ENCODE peak calls at places on chromosomes 5 and 9, in four cellular contexts. K is H9, G is H1, U is IMR-90. I is an unnamed sample. For H3K4me1, the result is how much of the 10 kb centered on the place peaks cover.

GRCh38 chr9:104850771-104851170 is 77.2 kb downstream of the ABCA1 start:
- DNase-seq in K (no peak), G (no peak), U (peak), I (no peak)

GRCh38 chr5:143376911-143377838 is 26.3 kb downstream of the NR3C1 start:
- DNase-seq in G (no peak), K (peak), U (peak), I (peak)

GRCh38 chr5:174531782-174532191 is 192.6 kb upstream of the MSX2 start:
- DNase-seq in K (no peak), U (no peak), G (no peak), I (no peak)

GRCh38 chr5:154274828-154275185 is 84.3 kb downstream of the GALNT10 start:
- DNase-seq in G (no peak), U (peak), K (no peak), I (no peak)

GRCh38 chr5:68154119-68154857 is 61.3 kb upstream of the PIK3R1 start:
- DNase-seq in U (no peak), G (no peak), K (no peak), I (no peak)

GRCh38 chr5:177496111-177497010 is 1.0 kb downstream of the PDLIM7 start:
- DNase-seq in U (peak), G (peak), K (peak), I (peak)

GRCh38 chr9:101485873-101486692 is 47.6 kb upstream of the RNF20 start:
- DNase-seq in U (peak), K (peak), G (peak), I (peak)

GRCh38 chr5:90477073-90477472 is 2.4 kb downstream of the POLR3G start:
- DNase-seq in K (peak), U (no peak), G (peak), I (peak)

GRCh38 chr9:101311759-101312420 is 72.9 kb downstream of the BAAT start:
- DNase-seq in U (peak), K (no peak), G (no peak), I (peak)

GRCh38 chr5:149775785-149776184 is 45.7 kb downstream of the PPARGC1B start:
- DNase-seq in K (no peak), G (no peak), U (no peak), I (peak)

GRCh38 chr5:178232124-178232919 is at the start of gene PHYKPL:
- DNase-seq in K (peak), G (peak), U (peak), I (peak)

GRCh38 chr9:124869986-124870560 is 8.1 kb downstream of the ARPC5L start:
- DNase-seq in U (peak), K (no peak), G (no peak), I (no peak)
- H3K56ac ChIP-seq in U (peak), K (no peak), G (no peak), I (peak)

DNA sequence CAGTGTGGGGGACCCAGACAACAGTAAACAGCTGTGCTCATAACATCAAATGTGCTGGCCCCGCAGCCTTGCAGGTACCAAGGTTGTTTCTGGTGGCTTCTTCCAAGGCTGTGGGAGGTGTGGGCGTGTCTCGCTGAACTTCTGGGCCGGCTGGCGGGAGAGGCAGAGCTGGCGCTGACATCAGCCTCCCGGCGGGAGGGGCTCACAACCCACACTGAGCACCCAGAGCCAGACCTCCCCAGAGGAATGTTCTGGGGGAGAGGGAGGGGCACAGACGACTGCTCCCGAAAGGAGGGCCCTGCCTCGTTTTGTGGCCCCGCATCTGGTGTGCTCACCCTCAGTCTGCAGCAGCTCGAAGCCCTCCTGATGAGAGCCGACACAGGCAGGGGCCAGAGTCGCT is 6.9 kb upstream of the SLC12A7 start:
- DNase-seq in G (no peak), K (no peak), U (no peak), I (peak)
- H3K4me1 ChIP-seq in G (under half), K (under half), U (under half), I (under half)

GRCh38 chr9:42378418-42378815 is 195.0 kb downstream of the SPATA31A6 start:
- DNase-seq in U (no peak), K (no peak), G (no peak), I (no peak)
- H4K5ac ChIP-seq in U (no peak), K (no peak), G (no peak), I (no peak)

GRCh38 chr9:109585841-109586240 is 87.7 kb upstream of the PTPN3 start:
- DNase-seq in G (no peak), U (no peak), K (no peak), I (no peak)
- H3K56ac ChIP-seq in G (no peak), U (no peak), K (no peak), I (no peak)

DNA sequence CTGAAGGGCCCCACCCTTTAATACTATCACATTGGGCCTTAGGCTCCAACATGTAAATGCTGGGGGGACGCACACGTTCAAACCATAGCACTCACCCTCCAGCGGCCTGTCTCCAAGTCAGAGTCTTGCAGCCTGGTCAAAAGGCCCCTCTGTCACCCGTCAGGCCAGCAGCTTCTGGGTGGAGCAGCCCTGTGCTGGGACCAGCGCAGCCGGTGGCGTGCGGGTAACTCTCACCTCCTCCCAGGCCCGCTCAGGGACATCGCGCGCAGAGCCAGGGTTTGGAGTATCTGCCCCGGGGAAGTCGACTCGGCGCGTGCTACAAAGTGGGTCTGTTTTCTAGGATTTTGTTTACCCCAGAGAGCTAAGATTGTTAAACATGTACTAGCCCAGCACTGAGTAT is 93.0 kb upstream of the COL5A1 start:
- DNase-seq in U (no peak), G (no peak), K (no peak), I (no peak)
- H3K4me1 ChIP-seq in U (under half), G (under half), K (under half), I (under half)

DNA sequence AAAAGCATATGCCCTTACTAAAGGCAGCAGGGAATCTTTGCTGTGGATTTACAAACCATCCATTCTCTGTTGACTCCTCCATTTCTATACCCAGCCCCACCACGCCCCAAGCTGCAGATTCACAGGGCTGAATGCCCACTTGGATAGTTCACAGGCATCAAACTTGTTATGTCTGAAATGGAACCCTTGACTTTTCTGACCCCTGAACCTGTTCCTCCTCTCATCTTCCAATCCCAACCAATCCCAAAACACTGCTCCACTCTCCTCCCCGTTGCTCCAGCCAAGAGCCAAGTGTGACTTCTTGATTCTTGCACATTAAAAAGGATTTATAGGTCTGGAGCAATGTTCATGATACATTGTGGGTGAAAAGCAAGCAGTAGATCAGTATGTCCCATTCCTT is 145.6 kb downstream of the DAB2IP start:
- DNase-seq in K (peak), G (no peak), U (no peak), I (no peak)
- H4K5ac ChIP-seq in K (no peak), G (no peak), U (no peak), I (no peak)

DNA sequence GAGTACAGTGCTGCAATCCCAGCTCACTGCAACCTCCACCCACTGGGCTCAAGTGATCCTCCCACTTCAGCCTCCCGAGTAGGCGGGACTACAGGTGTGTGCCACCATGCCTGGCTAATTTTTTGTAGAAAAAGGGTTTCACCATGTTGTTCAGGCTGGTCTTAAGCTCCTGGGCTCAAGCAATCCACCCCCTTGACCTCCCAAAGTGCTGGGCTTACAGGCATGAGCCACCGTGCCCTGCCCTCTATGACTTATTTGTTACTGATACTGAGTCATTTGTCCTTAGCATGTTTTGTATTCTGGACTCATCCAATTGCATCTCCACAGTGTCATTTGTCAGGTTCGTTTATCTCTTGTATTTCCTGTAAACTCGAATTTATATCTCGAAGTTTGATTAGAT is 2.7 kb upstream of the ITK start:
- DNase-seq in G (no peak), U (no peak), K (no peak), I (no peak)
- H3K56ac ChIP-seq in G (no peak), U (no peak), K (no peak), I (no peak)

GRCh38 chr5:32311404-32312193 is 1.1 kb downstream of the MTMR12 start:
- DNase-seq in K (no peak), U (peak), G (no peak), I (peak)

GRCh38 chr5:32304622-32305021 is 8.1 kb downstream of the MTMR12 start:
- DNase-seq in U (no peak), G (no peak), K (no peak), I (no peak)

GRCh38 chr5:32309766-32310165 is 3.0 kb downstream of the MTMR12 start:
- DNase-seq in G (no peak), K (no peak), U (no peak), I (no peak)

GRCh38 chr5:32308951-32309350 is 3.8 kb downstream of the MTMR12 start:
- DNase-seq in K (no peak), U (no peak), G (no peak), I (no peak)

GRCh38 chr5:32307769-32308194 is 5.0 kb downstream of the MTMR12 start:
- DNase-seq in K (no peak), U (no peak), G (no peak), I (no peak)
- H3K4me1 ChIP-seq in K (under half), U (under half), G (under half), I (under half)

I was measured in mesendoderm.